ENCODE peak calls at places on chromosomes 13 and 19, in seven cellular contexts. L, D, S, K, X, Y and R are unnamed samples.

GRCh38 chr13:31538067-31539042 is 201.0 kb upstream of the RXFP2 start:
- DNase-seq in L (no peak), D (no peak), S (peak; percentile 73), K (peak; percentile 70), X (peak; percentile 71), Y (peak; percentile 69), R (peak; percentile 52)

GRCh38 chr13:50126378-50127016 is 111.3 kb downstream of the KCNRG start:
- DNase-seq in L (no peak), D (no peak), S (peak; percentile 53), K (peak; percentile 50), X (peak; percentile 45), Y (peak; percentile 54), R (peak; percentile 58)

GRCh38 chr19:19381007-19381926 is 24.2 kb upstream of the GATAD2A start:
- DNase-seq in L (no peak), D (no peak), S (no peak), K (no peak), X (no peak), Y (no peak), R (no peak)

GRCh38 chr13:68304287-68304893 is 1074.3 kb upstream of the PCDH9 start:
- DNase-seq in L (peak; percentile 7), D (no peak), S (no peak), K (peak; percentile 54), X (peak; percentile 10), Y (peak; percentile 19), R (no peak)

GRCh38 chr13:102686024-102686423 is 8.8 kb downstream of the METTL21C start:
- DNase-seq in L (no peak), D (no peak), S (no peak), K (no peak), X (no peak), Y (no peak), R (no peak)

GRCh38 chr13:39451301-39451700 is 151.7 kb downstream of the LHFPL6 start:
- DNase-seq in L (no peak), D (no peak), S (peak; percentile 71), K (no peak), X (peak; percentile 71), Y (peak; percentile 73), R (peak; percentile 52)

GRCh38 chr19:49391581-49392399 is 3.7 kb downstream of the KASH5 start:
- DNase-seq in L (peak; percentile 19), D (peak; percentile 64), S (peak; percentile 66), K (peak; percentile 91), X (peak; percentile 73), Y (peak; percentile 71), R (peak; percentile 62)

GRCh38 chr19:13729859-13730258 is 34.5 kb upstream of the MRI1 start:
- DNase-seq in L (no peak), D (no peak), S (peak; percentile 50), K (no peak), X (no peak), Y (no peak), R (peak; percentile 30)

GRCh38 chr19:8108560-8109445 is 40.6 kb downstream of the FBN3 start:
- DNase-seq in L (no peak), D (no peak), S (no peak), K (no peak), X (no peak), Y (no peak), R (no peak)

GRCh38 chr19:35623327-35624010 is 5.4 kb upstream of the RBM42 start:
- DNase-seq in L (no peak), D (no peak), S (no peak), K (no peak), X (no peak), Y (no peak), R (no peak)

DNA sequence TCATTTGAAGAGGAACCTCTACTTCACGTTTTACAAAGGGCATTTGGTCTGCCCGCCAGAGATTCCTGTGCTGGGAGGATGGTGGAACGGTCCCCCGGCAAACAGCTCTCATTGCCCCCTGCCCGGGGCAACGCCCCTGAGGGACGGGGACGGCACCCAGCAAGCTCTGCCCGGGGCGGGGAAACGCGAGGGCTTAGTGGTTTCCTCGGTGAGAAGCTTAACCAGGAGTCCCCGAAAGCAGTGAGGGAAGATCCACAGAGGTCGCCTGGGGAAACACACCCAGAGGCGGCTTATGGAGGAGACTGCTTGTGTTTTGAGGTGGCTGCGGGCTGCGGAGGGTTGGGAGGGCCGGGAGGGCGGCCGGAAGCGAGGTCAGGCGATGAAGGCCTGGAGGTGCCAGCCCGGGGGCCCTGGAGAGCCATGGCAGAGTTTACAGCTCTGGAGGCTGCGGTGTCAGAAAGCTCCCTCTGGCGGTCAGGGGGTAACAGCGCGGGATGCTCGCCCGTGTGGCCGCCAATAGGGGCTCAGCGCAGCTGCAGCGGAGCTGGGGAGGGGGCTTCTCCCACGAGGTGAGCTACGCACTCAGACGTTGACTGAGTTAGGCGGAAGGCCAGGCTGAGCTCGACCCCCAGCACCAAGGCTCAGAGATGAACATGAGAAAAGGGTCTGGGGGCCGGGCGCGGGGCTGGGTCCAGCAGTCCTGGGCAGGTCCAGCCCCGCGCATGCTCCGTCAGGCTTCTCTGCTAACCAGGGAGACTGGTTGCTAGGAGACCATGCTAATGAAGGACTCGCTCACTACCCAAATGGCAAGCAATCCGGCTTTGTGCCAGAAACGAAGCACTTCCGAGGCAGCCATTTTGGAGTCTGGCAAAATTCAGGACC is 652 bp upstream of the TPGS1 start:
- DNase-seq in L (peak; percentile 100), D (peak; percentile 100), S (peak; percentile 100), K (peak; percentile 99), X (peak; percentile 100), Y (peak; percentile 100), R (peak; percentile 100)
- TF ChIP-seq CTCF in L (peak; percentile 100), D (peak; percentile 97), S (peak; percentile 99), K (peak; percentile 79), X (peak; percentile 99), Y (peak; percentile 93), R (peak; percentile 87)

GRCh38 chr13:113655358-113656014 is 2.5 kb downstream of the ATP4B start:
- DNase-seq in L (no peak), D (peak; percentile 3), S (no peak), K (no peak), X (no peak), Y (no peak), R (no peak)

GRCh38 chr13:113652404-113653263 is 5.4 kb downstream of the ATP4B start:
- DNase-seq in L (no peak), D (peak; percentile 6), S (no peak), K (no peak), X (no peak), Y (no peak), R (no peak)

GRCh38 chr13:113654591-113655357 is 3.2 kb downstream of the ATP4B start:
- DNase-seq in L (no peak), D (peak; percentile 10), S (no peak), K (no peak), X (no peak), Y (no peak), R (no peak)

GRCh38 chr13:113653264-113654174 is 4.5 kb downstream of the ATP4B start:
- DNase-seq in L (no peak), D (peak; percentile 4), S (no peak), K (no peak), X (no peak), Y (no peak), R (no peak)

DNA sequence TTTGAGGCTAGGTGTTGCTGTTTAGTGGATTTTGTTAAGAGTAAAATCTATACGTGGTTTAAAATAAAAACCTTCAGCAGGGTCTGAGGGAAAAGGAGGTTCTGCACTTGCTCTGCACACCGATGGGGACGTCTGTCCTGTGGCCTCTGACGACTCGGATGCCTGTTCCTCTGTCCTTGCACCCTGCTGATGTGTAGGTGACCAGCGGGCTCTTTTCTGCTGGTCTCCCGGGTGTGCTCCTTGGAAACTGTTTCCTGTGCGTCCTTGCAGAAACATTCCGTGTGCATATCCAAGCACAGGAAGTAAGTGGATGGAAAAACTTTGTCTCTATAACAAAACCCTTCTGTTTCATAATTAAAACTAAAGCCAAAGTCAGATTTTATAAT is 3.8 kb downstream of the ATP4B start:
- DNase-seq in L (no peak), D (peak; percentile 2), S (no peak), K (no peak), X (no peak), Y (no peak), R (no peak)
- H3K4me3 ChIP-seq in L (no peak overlapping the region), D (no peak overlapping the region), S (no peak overlapping the region), K (no peak overlapping the region), X (no peak overlapping the region), Y (no peak overlapping the region), R (no peak overlapping the region)

DNA sequence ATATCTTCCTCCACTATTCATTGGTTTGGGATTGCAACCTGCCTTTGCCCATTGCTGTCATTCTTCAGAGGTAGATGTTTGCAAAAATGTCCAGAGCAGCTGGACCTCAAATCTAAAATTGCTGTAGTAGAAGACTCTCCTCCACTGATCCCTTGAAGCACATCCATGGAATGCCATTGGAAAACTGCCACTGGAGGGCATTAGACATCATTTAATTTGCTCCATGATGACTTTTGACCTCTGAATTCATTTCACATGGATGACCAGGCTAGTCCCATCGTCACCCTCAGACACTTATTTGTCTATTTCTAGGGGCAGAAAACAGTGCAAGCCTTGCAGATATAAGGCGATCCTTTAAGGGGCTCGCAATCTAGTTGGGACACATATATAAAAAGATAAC is 33.9 kb upstream of the FLT1 start:
- DNase-seq in L (no peak), D (no peak), S (no peak), K (no peak), X (no peak), Y (no peak), R (no peak)
- TF ChIP-seq CTCF in L (no peak), D (no peak), S (no peak), K (peak; percentile 19), X (no peak), Y (no peak), R (no peak)

DNA sequence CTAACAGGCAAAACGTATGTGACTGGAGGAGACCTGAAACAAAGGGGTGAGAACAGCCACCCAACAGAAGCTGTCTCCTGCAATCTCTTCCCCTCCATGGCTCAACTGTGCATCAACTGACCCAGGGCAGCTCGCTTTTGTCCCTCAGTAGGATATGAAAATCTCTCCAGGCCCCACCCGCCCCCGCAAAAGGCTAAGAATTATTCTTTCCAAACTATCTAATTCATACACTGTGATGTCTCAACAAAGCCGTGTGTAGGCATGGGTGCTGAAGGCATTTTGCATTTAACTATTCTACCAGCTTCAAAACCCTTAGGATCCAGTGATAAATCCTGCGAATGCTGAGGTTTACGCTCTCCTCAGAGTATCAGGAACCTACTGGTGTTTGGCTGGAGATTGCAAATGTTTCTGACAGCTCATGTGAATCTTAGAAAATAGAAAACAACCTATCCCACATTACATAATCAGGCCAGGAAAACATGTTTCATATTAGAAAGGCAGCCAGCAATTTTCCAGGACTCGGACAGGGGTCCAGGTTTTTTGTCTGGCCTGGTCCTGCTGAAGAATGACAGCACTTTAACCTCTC is 17.4 kb downstream of the DHRS12 start:
- DNase-seq in L (no peak), D (no peak), S (no peak), K (no peak), X (no peak), Y (peak; percentile 25), R (peak; percentile 24)
- H3K4me3 ChIP-seq in L (no peak overlapping the region), D (no peak overlapping the region), S (no peak overlapping the region), K (no peak overlapping the region), X (no peak overlapping the region), Y (no peak overlapping the region), R (no peak overlapping the region)

GRCh38 chr19:55099557-55100506 is 17.6 kb downstream of the PPP1R12C start:
- DNase-seq in L (no peak), D (no peak), S (no peak), K (peak; percentile 79), X (peak; percentile 22), Y (no peak), R (no peak)
- TF ChIP-seq CTCF in L (peak; percentile 15), D (no peak), S (no peak), K (peak; percentile 69), X (no peak), Y (no peak), R (peak; percentile 10)

DNA sequence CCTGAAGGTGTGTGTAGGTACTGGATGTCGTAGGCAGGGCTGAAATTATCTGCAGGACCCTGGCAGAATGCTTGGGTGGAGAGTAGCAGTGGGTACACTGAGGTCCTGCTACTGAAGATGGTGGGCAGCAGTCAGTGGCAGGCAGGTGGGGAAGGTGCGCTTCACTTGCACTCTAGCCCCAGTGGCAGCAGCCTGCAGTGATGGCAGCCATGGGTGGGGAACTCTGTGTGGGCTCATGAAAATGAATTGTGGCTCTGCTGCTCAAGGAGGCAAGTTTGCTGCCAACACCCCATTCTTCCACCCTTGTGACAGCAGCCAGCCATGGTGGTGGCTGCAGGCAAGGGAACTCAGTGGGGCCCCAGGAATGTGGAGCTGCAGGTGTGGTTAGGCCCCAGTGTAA is 1242.7 kb upstream of the MIR17HG start:
- DNase-seq in L (no peak), D (no peak), S (no peak), K (no peak), X (no peak), Y (no peak), R (no peak)
- H3K4me3 ChIP-seq in L (no peak overlapping the region), D (no peak overlapping the region), S (no peak overlapping the region), K (no peak overlapping the region), X (no peak overlapping the region), Y (no peak overlapping the region), R (no peak overlapping the region)